ENCODE peak calls at places on chromosome 16, in eight cellular contexts. Y, L, R, Q, X, V, U and C are unnamed samples.

GRCh38 chr16:50297301-50298074 is 31.1 kb downstream of the ADCY7 start:
- DNase-seq in Y (no peak), L (peak), R (no peak), Q (no peak), X (no peak), V (no peak), U (peak), C (no peak)

GRCh38 chr16:85132456-85133289 is 20.4 kb upstream of the CIBAR2 start:
- DNase-seq in Y (no peak), L (no peak), R (no peak), Q (no peak), X (no peak), V (no peak), U (no peak), C (no peak)

GRCh38 chr16:6684076-6684673 is 648.5 kb upstream of the RBFOX1 start:
- DNase-seq in Y (no peak), L (no peak), R (peak), Q (no peak), X (no peak), V (no peak), U (no peak), C (no peak)

GRCh38 chr16:12538667-12539081 is 265.0 kb downstream of the CPPED1 start:
- DNase-seq in Y (no peak), L (no peak), R (no peak), Q (no peak), X (no peak), V (no peak), U (no peak), C (no peak)

GRCh38 chr16:69432069-69432468 is 7.7 kb downstream of the CYB5B start:
- DNase-seq in Y (no peak), L (no peak), R (no peak), Q (no peak), X (no peak), V (no peak), U (no peak), C (no peak)

GRCh38 chr16:81632392-81633146 is 146.5 kb upstream of the PLCG2 start:
- DNase-seq in Y (no peak), L (no peak), R (no peak), Q (no peak), X (no peak), V (peak), U (no peak), C (peak)

GRCh38 chr16:48323783-48324775 is 61.1 kb downstream of the SIAH1 start:
- DNase-seq in Y (no peak), L (no peak), R (no peak), Q (no peak), X (no peak), V (no peak), U (no peak), C (no peak)

GRCh38 chr16:84369938-84370627 is 1.7 kb downstream of the ATP2C2 start:
- DNase-seq in Y (no peak), L (no peak), R (no peak), Q (no peak), X (no peak), V (no peak), U (no peak), C (no peak)

GRCh38 chr16:55811811-55812210 is 21.1 kb downstream of the CES1 start:
- DNase-seq in Y (no peak), L (no peak), R (no peak), Q (no peak), X (no peak), V (no peak), U (no peak), C (no peak)

GRCh38 chr16:57992084-57992483 is 8.4 kb downstream of the ZNF319 start:
- DNase-seq in Y (no peak), L (no peak), R (no peak), Q (no peak), X (no peak), V (no peak), U (no peak), C (no peak)

GRCh38 chr16:4976079-4976478 is 17.9 kb downstream of the SEC14L5 start:
- DNase-seq in Y (no peak), L (no peak), R (no peak), Q (no peak), X (no peak), V (no peak), U (no peak), C (no peak)

GRCh38 chr16:66028505-66029216 is 337.8 kb upstream of the CDH5 start:
- DNase-seq in Y (no peak), L (no peak), R (no peak), Q (no peak), X (no peak), V (no peak), U (no peak), C (no peak)

GRCh38 chr16:50310308-50311133 is 44.2 kb downstream of the ADCY7 start:
- DNase-seq in Y (no peak), L (peak), R (no peak), Q (no peak), X (no peak), V (no peak), U (no peak), C (no peak)

GRCh38 chr16:47716571-47716970 is 255.4 kb downstream of the PHKB start:
- DNase-seq in Y (no peak), L (no peak), R (no peak), Q (no peak), X (no peak), V (no peak), U (no peak), C (no peak)

GRCh38 chr16:918741-919657 is 51.8 kb downstream of the LMF1 start:
- DNase-seq in Y (no peak), L (no peak), R (no peak), Q (no peak), X (no peak), V (no peak), U (peak), C (no peak)

GRCh38 chr16:50924759-50925545 is 183.1 kb downstream of the CYLD start:
- DNase-seq in Y (no peak), L (no peak), R (no peak), Q (no peak), X (no peak), V (no peak), U (no peak), C (no peak)

GRCh38 chr16:28621756-28622155 is 11.9 kb upstream of the SULT1A1 start:
- DNase-seq in Y (no peak), L (no peak), R (no peak), Q (no peak), X (no peak), V (no peak), U (no peak), C (no peak)

GRCh38 chr16:88374736-88375135 is 8.0 kb upstream of the ZNF469 start:
- DNase-seq in Y (no peak), L (no peak), R (no peak), Q (no peak), X (no peak), V (no peak), U (peak), C (no peak)

GRCh38 chr16:67400901-67401300 is 7.6 kb upstream of the TPPP3 start:
- DNase-seq in Y (no peak), L (no peak), R (no peak), Q (no peak), X (no peak), V (no peak), U (no peak), C (no peak)

GRCh38 chr16:4264546-4264945 is 8.3 kb downstream of the TFAP4 start:
- DNase-seq in Y (no peak), L (peak), R (no peak), Q (no peak), X (no peak), V (no peak), U (no peak), C (no peak)

GRCh38 chr16:72612271-72612670 is 435.7 kb downstream of the ZFHX3 start:
- DNase-seq in Y (no peak), L (no peak), R (no peak), Q (no peak), X (no peak), V (no peak), U (no peak), C (no peak)

GRCh38 chr16:57761301-57761700 is 25.7 kb downstream of the KATNB1 start:
- DNase-seq in Y (no peak), L (no peak), R (no peak), Q (no peak), X (no peak), V (no peak), U (no peak), C (no peak)